ENCODE peak calls at places on chromosomes 4 and X, in eight cellular contexts. Z is heart left ventricle, L is endodermal cell, J is PC-3, R is AG10803, X is HFF-Myc, N is foreskin fibroblast, V is endothelial cell. F is an unnamed sample.

GRCh38 chrX:5380426-5380825 is 848.2 kb downstream of the NLGN4X start:
- DNase-seq in X (no peak), L (peak), R (no peak), N (no peak), J (no peak), V (no peak), Z (no peak), F (no peak)

GRCh38 chr4:183081116-183081469 is 18.0 kb upstream of the WWC2 start:
- DNase-seq in V (no peak), Z (no peak), X (no peak), N (no peak), R (no peak), J (no peak), L (no peak), F (no peak)

GRCh38 chr4:129583868-129584267 is 487.9 kb downstream of the C4orf33 start:
- DNase-seq in J (no peak), N (no peak), R (peak), V (no peak), L (peak), Z (peak), X (no peak), F (no peak)

GRCh38 chr4:37450309-37450708 is 205.8 kb downstream of the NWD2 start:
- DNase-seq in L (no peak), Z (no peak), R (no peak), V (no peak), N (no peak), J (no peak), X (no peak), F (no peak)

GRCh38 chr4:7668826-7669225 is 234.1 kb upstream of the PSAPL1 start:
- DNase-seq in R (no peak), Z (no peak), N (no peak), J (no peak), L (no peak), V (no peak), X (no peak), F (no peak)

GRCh38 chrX:110665636-110666035 is 130.0 kb downstream of the CHRDL1 start:
- DNase-seq in Z (no peak), V (peak), L (peak), R (peak), X (peak), N (peak), J (peak), F (no peak)

GRCh38 chr4:27861802-27862201 is 1001.2 kb downstream of the STIM2 start:
- DNase-seq in V (no peak), J (peak), N (no peak), L (no peak), X (no peak), R (peak), Z (no peak), F (peak)

GRCh38 chrX:45761920-45762319 is 561.2 kb upstream of the DIPK2B start:
- DNase-seq in Z (no peak), L (no peak), V (no peak), J (peak), X (no peak), R (no peak), N (no peak), F (no peak)

GRCh38 chr4:101018836-101019235 is 328.5 kb downstream of the PPP3CA start:
- DNase-seq in X (no peak), Z (no peak), N (no peak), V (no peak), L (no peak), J (no peak), R (no peak), F (no peak)

GRCh38 chr4:6190486-6190885 is 9.9 kb downstream of the JAKMIP1 start:
- DNase-seq in L (no peak), R (no peak), X (no peak), V (no peak), J (no peak), Z (no peak), N (no peak), F (no peak)

GRCh38 chr4:152164561-152164960 is 371.3 kb downstream of the FBXW7 start:
- DNase-seq in N (no peak), X (no peak), J (peak), Z (no peak), L (no peak), V (no peak), R (no peak), F (peak)
- TF ChIP-seq CTCF in N (no peak), X (no peak), J (no peak), Z (no peak), L (peak), V (no peak), R (no peak), F (peak)

DNA sequence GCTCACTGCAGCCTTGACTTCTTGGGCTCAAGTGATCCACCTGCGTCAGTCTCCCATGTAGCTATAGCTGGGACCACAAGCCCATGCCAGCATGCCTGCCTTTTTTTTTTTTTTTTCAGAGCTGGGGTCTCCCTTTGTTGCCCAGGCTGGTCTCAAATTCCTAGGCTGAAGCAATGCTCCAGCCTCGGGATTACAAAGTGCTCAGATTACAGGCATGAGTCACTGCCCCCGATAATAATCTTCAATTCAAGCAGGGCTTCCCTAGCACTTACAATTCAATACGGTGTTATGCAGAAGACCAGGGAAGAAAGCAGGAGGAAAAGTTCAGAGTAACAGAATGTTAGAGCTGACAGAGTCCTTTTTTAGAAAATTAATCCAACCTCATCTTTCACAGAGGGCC is 26.1 kb downstream of the OTOP1 start:
- DNase-seq in L (peak), R (no peak), Z (no peak), N (no peak), X (no peak), V (no peak), J (peak), F (no peak)
- TF ChIP-seq CTCF in L (no peak), R (no peak), Z (no peak), N (no peak), X (no peak), V (no peak), J (no peak), F (no peak)

GRCh38 chrX:111719426-111720210 is 38.6 kb downstream of the ALG13 start:
- DNase-seq in X (no peak), R (peak), L (no peak), Z (no peak), J (peak), N (no peak), V (no peak), F (no peak)
- TF ChIP-seq CTCF in X (no peak), R (peak), L (peak), Z (no peak), J (peak), N (no peak), V (no peak), F (peak)

DNA sequence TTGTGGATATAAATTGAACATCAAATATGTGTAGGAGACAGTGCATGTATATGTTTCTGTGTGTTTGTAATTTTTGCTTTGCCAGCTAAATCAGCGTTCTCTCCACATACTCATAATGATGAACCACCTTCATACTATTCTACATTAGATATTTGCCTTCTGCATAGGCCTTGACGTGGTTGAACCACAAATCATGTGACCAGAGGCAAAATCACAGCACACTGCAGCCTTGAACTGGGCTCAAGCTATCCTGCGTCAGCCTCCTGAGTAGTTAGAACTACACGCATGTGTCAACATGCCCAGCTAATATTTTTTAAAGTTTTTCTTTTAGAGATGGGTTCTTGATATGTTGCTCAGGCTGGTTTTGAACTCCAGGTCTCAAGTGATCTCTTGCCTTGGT is 9.5 kb downstream of the UBQLN2 start:
- DNase-seq in L (no peak), Z (no peak), J (no peak), X (no peak), V (no peak), N (no peak), R (no peak), F (peak)
- TF ChIP-seq CTCF in L (no peak), Z (no peak), J (no peak), X (no peak), V (no peak), N (no peak), R (no peak), F (no peak)